ENCODE peak calls at places on chromosome 20, in four cellular contexts. J is GM23248, O is GM23338, R is PC-3. N is an unnamed sample.

GRCh38 chr20:15643713-15644112 is 929.5 kb downstream of the KIF16B start:
- DNase-seq in O (peak; percentile 43), J (peak; percentile 32), R (peak; percentile 51), N (no peak)

GRCh38 chr20:3889489-3890409 is 562 bp downstream of the PANK2 start:
- DNase-seq in J (peak; percentile 48), R (peak; percentile 27), O (peak; percentile 39), N (peak; percentile 37)

GRCh38 chr20:46020515-46020914 is 8.5 kb upstream of the SLC12A5 start:
- DNase-seq in O (no peak), R (no peak), J (no peak), N (no peak)

GRCh38 chr20:3486850-3487249 is 16.0 kb downstream of the ATRN start:
- DNase-seq in J (no peak), R (no peak), O (no peak), N (no peak)

GRCh38 chr20:20410678-20411077 is 42.8 kb downstream of the INSM1 start:
- DNase-seq in J (no peak), O (peak; percentile 76), R (no peak), N (no peak)

GRCh38 chr20:1463971-1464570 is 2.6 kb downstream of the NSFL1C start:
- DNase-seq in J (peak; percentile 51), O (no peak), R (peak; percentile 36), N (no peak)

GRCh38 chr20:58700823-58701222 is 8.2 kb downstream of the NPEPL1 start:
- DNase-seq in R (no peak), O (no peak), J (no peak), N (no peak)

GRCh38 chr20:44651507-44652373 is at the start of gene ADA:
- DNase-seq in R (peak; percentile 65), O (peak; percentile 71), J (peak; percentile 79), N (peak; percentile 72)

GRCh38 chr20:328596-329324 is 3.4 kb downstream of the SOX12 start:
- DNase-seq in O (no peak), R (no peak), J (peak; percentile 65), N (no peak)

GRCh38 chr20:23129256-23129655 is 43.1 kb upstream of the CD93 start:
- DNase-seq in O (no peak), J (no peak), R (no peak), N (no peak)

GRCh38 chr20:64247970-64248841 is 7.3 kb upstream of the PCMTD2 start:
- DNase-seq in R (no peak), O (no peak), J (no peak), N (no peak)

GRCh38 chr20:1539816-1540215 is 17.7 kb downstream of the SIRPD start:
- DNase-seq in O (no peak), R (no peak), J (no peak), N (no peak)

GRCh38 chr20:52410746-52411317 is 219.3 kb upstream of the ZFP64 start:
- DNase-seq in J (peak; percentile 69), R (no peak), O (no peak), N (no peak)

GRCh38 chr20:2973574-2973973 is 69.8 kb upstream of the GNRH2 start:
- DNase-seq in O (peak; percentile 14), J (no peak), R (no peak), N (no peak)

GRCh38 chr20:18527836-18528235 is 20.1 kb downstream of the SEC23B start:
- DNase-seq in R (peak; percentile 73), J (peak; percentile 89), O (no peak), N (no peak)

GRCh38 chr20:61800359-61801064 is 265.2 kb downstream of the TAF4 start:
- DNase-seq in R (no peak), J (no peak), O (no peak), N (no peak)

GRCh38 chr20:24838551-24839530 is 110.2 kb upstream of the CST7 start:
- DNase-seq in O (no peak), R (no peak), J (peak; percentile 74), N (no peak)

GRCh38 chr20:7912551-7912950 is 27.7 kb downstream of the HAO1 start:
- DNase-seq in R (peak; percentile 78), J (no peak), O (no peak), N (no peak)

GRCh38 chr20:59948828-59949720 is 8.9 kb downstream of the FAM217B start:
- DNase-seq in J (peak; percentile 80), R (peak; percentile 69), O (peak; percentile 71), N (peak; percentile 56)

GRCh38 chr20:1299522-1299921 is 29.4 kb downstream of the SDCBP2 start:
- DNase-seq in J (no peak), O (peak; percentile 73), R (peak; percentile 32), N (peak; percentile 40)

GRCh38 chr20:63183422-63184146 is 32.3 kb downstream of the YTHDF1 start:
- DNase-seq in O (peak; percentile 80), R (peak; percentile 64), J (peak; percentile 53), N (peak; percentile 28)

GRCh38 chr20:35730583-35731468 is 11.2 kb downstream of the RBM39 start:
- DNase-seq in O (no peak), J (no peak), R (no peak), N (no peak)
- H3F3A ChIP-seq in O (peaks cover 10% of the 10 kb centered on the region), J (peaks cover 69% of the 10 kb centered on the region), R (no peaks in the 10 kb centered on the region), N (peaks cover 12% of the 10 kb centered on the region)

GRCh38 chr20:49284818-49285217 is 7.0 kb upstream of the ZNFX1 start:
- DNase-seq in O (no peak), R (no peak), J (no peak), N (no peak)
- H3F3A ChIP-seq in O (peaks cover 98% of the 10 kb centered on the region), R (peaks cover 84% of the 10 kb centered on the region), J (peaks cover 100% of the 10 kb centered on the region), N (peaks cover 22% of the 10 kb centered on the region)

DNA sequence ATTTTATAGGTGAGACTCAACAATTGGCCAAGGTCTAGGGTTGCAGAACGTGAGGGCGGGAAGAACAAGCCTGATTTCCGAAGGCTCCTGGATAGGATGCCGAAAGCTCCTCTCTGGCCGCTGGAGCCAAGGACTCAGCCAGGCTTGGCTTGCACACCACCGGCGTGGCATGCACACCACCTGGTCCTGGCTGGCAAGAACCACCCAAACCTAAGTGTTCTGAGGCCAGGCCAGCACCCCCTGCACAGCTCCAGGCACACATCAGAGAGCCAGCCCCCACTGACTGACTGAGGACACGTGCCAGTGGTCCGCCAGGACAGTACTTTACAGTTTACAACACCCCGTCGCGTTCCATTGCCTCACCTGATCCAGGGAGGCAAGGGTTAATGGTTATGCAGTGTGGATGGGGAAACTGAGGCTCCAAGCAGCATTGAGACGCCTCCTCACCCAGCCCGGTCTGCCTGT is 414 bp downstream of the TGM2 start:
- DNase-seq in J (no peak), R (no peak), O (no peak), N (no peak)
- H3F3A ChIP-seq in J (peaks cover 27% of the 10 kb centered on the region), R (peaks cover 10% of the 10 kb centered on the region), O (no peaks in the 10 kb centered on the region), N (no peaks in the 10 kb centered on the region)

DNA sequence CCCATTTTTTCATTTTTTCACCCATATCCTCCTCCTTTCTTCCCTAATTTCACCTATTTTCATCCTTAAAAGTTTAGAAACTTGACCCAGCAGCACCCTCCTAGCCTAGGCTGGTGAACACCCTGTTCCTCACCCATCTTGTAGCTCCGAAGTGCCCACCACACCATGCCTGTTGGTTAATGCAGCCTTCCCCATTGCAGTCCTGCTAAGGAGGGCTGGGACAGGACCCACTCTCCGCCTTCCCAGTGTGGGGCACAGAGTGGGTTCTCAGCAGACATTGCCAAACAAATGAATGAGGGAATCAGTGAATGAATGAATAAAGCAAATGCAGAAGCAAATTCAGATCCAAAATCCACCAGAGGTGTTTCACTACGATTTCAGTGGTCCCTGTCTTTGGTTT is 45.7 kb downstream of the CTCFL start:
- DNase-seq in O (no peak), R (no peak), J (no peak), N (no peak)
- H3F3A ChIP-seq in O (no peaks in the 10 kb centered on the region), R (no peaks in the 10 kb centered on the region), J (no peaks in the 10 kb centered on the region), N (peaks cover 77% of the 10 kb centered on the region)

GRCh38 chr20:51392625-51393186 is 149.8 kb downstream of the NFATC2 start:
- DNase-seq in O (no peak), R (no peak), J (no peak), N (no peak)
- H3F3A ChIP-seq in O (no peaks in the 10 kb centered on the region), R (no peaks in the 10 kb centered on the region), J (peaks cover 5% of the 10 kb centered on the region), N (no peaks in the 10 kb centered on the region)

DNA sequence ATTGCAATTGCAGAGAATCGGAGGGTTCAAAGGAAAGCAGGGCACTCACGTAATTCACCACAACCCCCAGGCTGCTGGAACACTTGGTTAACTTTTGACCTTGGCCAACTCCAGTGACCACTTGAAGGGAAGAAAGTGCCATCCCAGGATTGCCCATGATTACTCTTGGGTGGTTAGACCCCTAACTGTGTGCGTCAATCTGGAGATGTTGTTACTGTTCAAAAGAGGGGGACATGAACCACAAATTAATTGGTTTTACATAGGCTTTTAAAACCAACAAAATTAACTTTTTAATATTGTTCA is 50.1 kb upstream of the NCOA3 start:
- DNase-seq in O (no peak), J (no peak), R (no peak), N (no peak)
- H3F3A ChIP-seq in O (no peaks in the 10 kb centered on the region), J (peaks cover 23% of the 10 kb centered on the region), R (peaks cover 10% of the 10 kb centered on the region), N (peaks cover 9% of the 10 kb centered on the region)